ENCODE peak calls at places on chromosomes 6 and 20, in six cellular contexts. O, R, W, C, Q and M are unnamed samples.

GRCh38 chr6:46011241-46012085 is 4.2 kb downstream of the CLIC5 start:
- DNase-seq in Q (peak; percentile 75), R (peak; percentile 45), W (no peak), O (no peak), C (no peak), M (no peak)

GRCh38 chr6:146191600-146191999 is 162.7 kb downstream of the GRM1 start:
- DNase-seq in Q (no peak), R (no peak), W (no peak), O (peak; percentile 24), C (no peak), M (no peak)

GRCh38 chr6:148323344-148323743 is 19.3 kb upstream of the SASH1 start:
- DNase-seq in O (peak; percentile 5), W (no peak), Q (no peak), C (no peak), R (peak; percentile 44), M (no peak)

GRCh38 chr6:138527376-138528092 is 28.2 kb upstream of the NHSL1 start:
- DNase-seq in O (peak; percentile 73), R (no peak), C (no peak), W (no peak), Q (no peak), M (no peak)

GRCh38 chr20:63399596-63400375 is 38.6 kb upstream of the CHRNA4 start:
- DNase-seq in O (no peak), R (no peak), W (no peak), Q (no peak), C (no peak), M (no peak)

GRCh38 chr6:52394251-52394666 is 25.9 kb upstream of the EFHC1 start:
- DNase-seq in W (no peak), R (no peak), O (no peak), Q (no peak), C (no peak), M (no peak)

GRCh38 chr6:110085285-110085684 is 94.2 kb downstream of the WASF1 start:
- DNase-seq in Q (no peak), W (no peak), O (no peak), R (no peak), C (no peak), M (no peak)

GRCh38 chr20:37259031-37259430 is 2.6 kb downstream of the GHRH start:
- DNase-seq in W (no peak), O (peak; percentile 55), Q (no peak), R (no peak), C (no peak), M (no peak)

GRCh38 chr6:112037783-112038216 is 16.1 kb upstream of the CCN6 start:
- DNase-seq in W (peak; percentile 98), Q (no peak), R (peak; percentile 92), C (peak; percentile 35), O (no peak), M (no peak)

GRCh38 chr20:64049060-64049886 is at the start of gene SOX18:
- DNase-seq in R (no peak), W (no peak), C (peak; percentile 76), Q (no peak), O (peak; percentile 82), M (no peak)

GRCh38 chr6:4577406-4577805 is 198.8 kb upstream of the CDYL start:
- DNase-seq in Q (no peak), O (no peak), R (peak; percentile 88), W (no peak), C (no peak), M (no peak)

GRCh38 chr20:51488331-51488730 is 54.2 kb downstream of the NFATC2 start:
- DNase-seq in W (no peak), O (no peak), C (no peak), R (no peak), Q (no peak), M (no peak)

GRCh38 chr20:51487525-51488279 is 54.8 kb downstream of the NFATC2 start:
- DNase-seq in C (no peak), R (peak; percentile 94), W (no peak), O (no peak), Q (no peak), M (no peak)

GRCh38 chr20:51484141-51484815 is 58.2 kb downstream of the NFATC2 start:
- DNase-seq in O (no peak), C (no peak), R (no peak), Q (no peak), W (peak; percentile 45), M (no peak)

GRCh38 chr20:51487076-51487475 is 55.4 kb downstream of the NFATC2 start:
- DNase-seq in R (no peak), W (no peak), Q (no peak), C (no peak), O (peak; percentile 24), M (no peak)

DNA sequence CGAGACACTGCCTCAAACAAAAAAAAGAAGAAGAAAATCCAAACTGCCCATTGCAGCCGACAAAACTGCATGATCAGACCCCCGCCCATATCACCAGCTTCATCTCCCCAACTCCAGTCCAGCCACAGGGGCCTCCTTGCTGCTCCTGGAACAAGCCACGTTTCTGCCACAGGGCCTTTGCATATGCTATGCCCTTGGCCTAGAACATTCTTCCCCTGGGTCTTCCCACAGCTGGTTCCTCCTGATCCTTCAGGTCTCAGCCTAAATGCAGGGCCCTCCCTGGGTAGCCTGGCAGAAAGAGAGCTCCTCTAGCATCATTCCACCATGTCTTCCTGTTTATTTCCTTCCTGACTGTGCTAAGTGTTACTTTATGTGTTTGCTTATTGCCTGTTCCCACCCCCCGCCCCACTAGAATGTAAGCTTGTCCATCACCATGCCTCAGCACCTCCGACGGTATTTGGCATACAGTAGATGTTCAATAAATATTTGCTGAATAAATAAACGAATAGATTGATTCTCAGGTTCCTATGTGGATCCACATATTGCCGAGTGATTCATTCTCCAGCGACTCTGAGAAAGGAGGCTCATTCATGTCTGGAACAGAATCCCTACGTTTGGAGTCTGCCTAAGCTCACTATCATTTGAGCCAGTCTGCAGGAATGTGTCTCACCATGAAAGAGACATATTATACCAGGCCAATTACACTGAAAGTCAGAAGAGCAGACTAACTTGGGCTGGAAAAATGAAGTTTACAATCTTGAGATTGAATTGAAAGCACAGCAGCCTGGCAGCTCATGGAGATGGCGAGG is 56.1 kb downstream of the NFATC2 start:
- DNase-seq in O (no peak), W (no peak), R (peak; percentile 34), Q (no peak), C (no peak), M (no peak)
- TF ChIP-seq CTCF in O (no peak), W (no peak), R (no peak), Q (no peak), C (no peak), M (no peak)

GRCh38 chr6:79127660-79128059 is 49.6 kb upstream of the PHIP start:
- DNase-seq in C (no peak), W (no peak), O (peak; percentile 5), R (no peak), Q (no peak), M (no peak)
- TF ChIP-seq CTCF in C (no peak), W (no peak), O (peak; percentile 17), R (peak; percentile 24), Q (no peak), M (no peak)

DNA sequence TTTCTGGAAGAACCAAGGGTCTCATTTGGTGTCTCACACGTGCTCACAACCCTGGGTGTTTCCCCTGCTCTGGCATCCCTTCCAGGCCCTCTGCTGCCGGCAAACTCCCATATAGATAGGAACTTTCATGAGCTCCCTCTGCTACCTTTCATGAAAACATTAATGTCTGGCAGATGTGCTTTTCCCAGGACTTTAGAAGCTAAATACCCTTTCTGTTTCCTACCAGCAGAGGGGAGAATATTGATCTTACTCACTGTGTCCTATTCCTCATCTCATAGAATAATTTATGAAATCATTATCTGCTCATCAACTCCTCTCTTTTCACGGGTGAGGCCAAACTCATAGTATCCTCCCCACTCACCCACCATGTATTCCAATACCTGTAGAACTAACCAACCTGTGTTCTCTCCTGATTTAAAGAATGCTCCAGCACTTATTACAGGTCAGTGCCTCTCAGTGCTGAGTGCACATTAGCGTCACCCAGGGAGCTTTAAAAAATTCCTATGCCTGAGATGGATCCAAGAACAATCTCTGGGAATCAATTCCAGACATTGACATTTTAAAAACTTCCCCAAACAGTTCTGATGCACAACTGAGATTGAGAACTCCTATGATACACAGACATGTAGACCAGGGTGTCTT is 298.5 kb upstream of the JAG1 start:
- DNase-seq in W (no peak), O (no peak), Q (no peak), C (no peak), R (no peak), M (no peak)
- TF ChIP-seq CTCF in W (no peak), O (no peak), Q (no peak), C (no peak), R (peak; percentile 23), M (no peak)

GRCh38 chr6:35557239-35557638 is 44.5 kb upstream of the TULP1 start:
- DNase-seq in C (no peak), R (no peak), O (no peak), W (no peak), Q (no peak), M (no peak)
- TF ChIP-seq CTCF in C (no peak), R (no peak), O (no peak), W (no peak), Q (no peak), M (no peak)

DNA sequence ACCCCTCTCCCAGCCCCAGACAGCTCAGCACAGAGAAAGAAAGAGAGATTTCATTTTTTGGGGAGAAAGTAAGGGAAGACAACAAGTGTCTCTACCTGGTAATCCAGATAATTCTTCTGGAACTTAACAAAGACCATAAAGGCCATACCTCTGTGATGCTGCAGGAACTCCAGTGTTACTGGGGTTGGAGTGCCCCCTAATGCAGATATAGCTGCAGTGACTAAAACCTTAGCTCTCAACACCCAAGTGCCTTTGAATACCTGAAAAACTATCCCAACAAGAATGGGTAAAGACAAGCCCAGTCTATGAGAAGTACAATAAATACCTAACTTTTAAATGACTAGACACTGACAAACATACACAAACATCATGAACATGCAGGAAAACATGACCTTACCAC is 365.3 kb upstream of the PTCHD4 start:
- DNase-seq in Q (no peak), C (no peak), W (no peak), R (peak; percentile 14), O (peak; percentile 52), M (no peak)
- TF ChIP-seq CTCF in Q (no peak), C (no peak), W (no peak), R (peak; percentile 57), O (peak; percentile 63), M (no peak)

GRCh38 chr6:142407685-142408273 is 106.0 kb downstream of the ADGRG6 start:
- DNase-seq in R (no peak), C (no peak), W (no peak), Q (no peak), O (no peak), M (no peak)

GRCh38 chr6:142406131-142406530 is 104.3 kb downstream of the ADGRG6 start:
- DNase-seq in R (no peak), C (no peak), W (no peak), Q (no peak), O (no peak), M (no peak)

GRCh38 chr6:142411145-142411544 is 109.3 kb downstream of the ADGRG6 start:
- DNase-seq in Q (no peak), O (no peak), W (no peak), C (no peak), R (no peak), M (no peak)

GRCh38 chr6:142409794-142410193 is 108.0 kb downstream of the ADGRG6 start:
- DNase-seq in C (no peak), O (no peak), Q (no peak), W (no peak), R (no peak), M (no peak)

GRCh38 chr6:142408409-142408808 is 106.6 kb downstream of the ADGRG6 start:
- DNase-seq in R (no peak), C (no peak), W (no peak), O (no peak), Q (no peak), M (no peak)
- TF ChIP-seq CTCF in R (no peak), C (no peak), W (no peak), O (peak; percentile 15), Q (no peak), M (no peak)